ENCODE peak calls at places on chromosomes 3 and 15, in six cellular contexts. R is hepatocyte, Y is GM23338, X is OCI-LY7, B is SK-N-SH, M is MM.1S. C is an unnamed sample. For H3K79me2 and H3K9me2, the result is how much of the 10 kb centered on the place peaks cover.

GRCh38 chr15:89629829-89630228 is 25.4 kb downstream of the KIF7 start:
- DNase-seq in B (no peak), M (no peak), X (no peak), R (no peak), Y (no peak), C (no peak)

GRCh38 chr3:63477494-63478129 is 174.9 kb upstream of the SNTN start:
- DNase-seq in M (no peak), X (no peak), Y (no peak), R (no peak), B (no peak), C (no peak)

GRCh38 chr3:129609591-129610169 is 3.2 kb upstream of the PLXND1 start:
- DNase-seq in X (no peak), R (no peak), B (no peak), Y (no peak), M (no peak), C (no peak)

GRCh38 chr15:99105516-99106341 is 849 bp downstream of the SYNM start:
- DNase-seq in R (peak), M (no peak), X (peak), Y (peak), B (peak), C (peak)

GRCh38 chr3:4856564-4856963 is 122.7 kb upstream of the BHLHE40 start:
- DNase-seq in B (no peak), M (no peak), R (no peak), Y (no peak), X (no peak), C (no peak)

GRCh38 chr3:118501152-118501551 is 533.5 kb downstream of the IGSF11 start:
- DNase-seq in X (no peak), Y (peak), R (peak), B (peak), M (no peak), C (no peak)

GRCh38 chr15:50146661-50147060 is 27.6 kb upstream of the ATP8B4 start:
- DNase-seq in X (no peak), M (no peak), B (no peak), R (no peak), Y (no peak), C (no peak)

GRCh38 chr3:102106421-102107097 is 257.2 kb downstream of the NFKBIZ start:
- DNase-seq in R (no peak), X (no peak), M (no peak), B (no peak), Y (no peak), C (no peak)

GRCh38 chr3:144128117-144128892 is 156.7 kb downstream of the DIPK2A start:
- DNase-seq in Y (peak), R (no peak), B (no peak), M (peak), X (no peak), C (no peak)

GRCh38 chr15:67543348-67543718 is 830 bp downstream of the MAP2K5 start:
- DNase-seq in R (peak), Y (no peak), M (no peak), B (peak), X (no peak), C (no peak)

GRCh38 chr15:100866386-100867330 is 13.0 kb upstream of the ALDH1A3 start:
- DNase-seq in B (no peak), R (no peak), X (no peak), Y (no peak), M (no peak), C (no peak)

GRCh38 chr15:100247228-100248225 is 94.2 kb downstream of the ADAMTS17 start:
- DNase-seq in B (no peak), X (no peak), M (no peak), R (no peak), Y (no peak), C (peak)

GRCh38 chr3:19221081-19221480 is 72.8 kb downstream of the KCNH8 start:
- DNase-seq in M (no peak), X (no peak), B (no peak), Y (no peak), R (peak), C (no peak)

GRCh38 chr15:83210619-83211018 is 3.0 kb upstream of the HDGFL3 start:
- DNase-seq in B (peak), X (no peak), Y (no peak), R (peak), M (no peak), C (peak)

GRCh38 chr3:114899186-114899931 is 247.7 kb downstream of the ZBTB20 start:
- DNase-seq in M (peak), R (peak), X (no peak), B (no peak), Y (peak), C (no peak)

GRCh38 chr15:31392761-31393401 is 66.2 kb downstream of the KLF13 start:
- DNase-seq in X (peak), B (no peak), M (no peak), R (peak), Y (peak), C (no peak)

GRCh38 chr3:10855871-10856662 is 40.0 kb downstream of the SLC6A11 start:
- DNase-seq in Y (peak), B (no peak), R (no peak), X (no peak), M (no peak), C (no peak)

GRCh38 chr3:148540266-148540665 is 157.4 kb upstream of the AGTR1 start:
- DNase-seq in M (no peak), B (no peak), Y (no peak), R (no peak), X (no peak), C (no peak)

GRCh38 chr15:31239409-31239808 is 87.2 kb upstream of the KLF13 start:
- DNase-seq in B (no peak), X (no peak), M (no peak), R (no peak), Y (no peak), C (no peak)

GRCh38 chr15:68205949-68206539 is 912 bp upstream of the CALML4 start:
- DNase-seq in B (no peak), X (no peak), Y (peak), M (no peak), R (peak), C (no peak)

GRCh38 chr3:76646921-76647562 is 392.9 kb upstream of the ROBO2 start:
- DNase-seq in Y (peak), X (no peak), B (no peak), M (no peak), R (no peak), C (no peak)

GRCh38 chr3:14435175-14436011 is 33.0 kb downstream of the SLC6A6 start:
- DNase-seq in B (no peak), R (no peak), M (peak), X (no peak), Y (no peak), C (no peak)

GRCh38 chr3:47225310-47225906 is 57.2 kb downstream of the KIF9 start:
- DNase-seq in X (peak), Y (no peak), B (no peak), M (no peak), R (no peak), C (no peak)

GRCh38 chr15:64356443-64357040 is 569 bp upstream of the CSNK1G1 start:
- DNase-seq in X (no peak), M (no peak), R (peak), Y (no peak), B (peak), C (peak)

GRCh38 chr15:64355559-64356442 is at the start of gene CSNK1G1:
- DNase-seq in X (peak), M (peak), B (peak), Y (peak), R (peak), C (peak)

GRCh38 chr15:64349375-64349774 is 6.6 kb downstream of the CSNK1G1 start:
- DNase-seq in B (no peak), X (no peak), M (no peak), R (no peak), Y (no peak), C (no peak)

GRCh38 chr15:64351265-64351664 is 4.7 kb downstream of the CSNK1G1 start:
- DNase-seq in R (no peak), X (no peak), M (no peak), Y (no peak), B (no peak), C (no peak)

DNA sequence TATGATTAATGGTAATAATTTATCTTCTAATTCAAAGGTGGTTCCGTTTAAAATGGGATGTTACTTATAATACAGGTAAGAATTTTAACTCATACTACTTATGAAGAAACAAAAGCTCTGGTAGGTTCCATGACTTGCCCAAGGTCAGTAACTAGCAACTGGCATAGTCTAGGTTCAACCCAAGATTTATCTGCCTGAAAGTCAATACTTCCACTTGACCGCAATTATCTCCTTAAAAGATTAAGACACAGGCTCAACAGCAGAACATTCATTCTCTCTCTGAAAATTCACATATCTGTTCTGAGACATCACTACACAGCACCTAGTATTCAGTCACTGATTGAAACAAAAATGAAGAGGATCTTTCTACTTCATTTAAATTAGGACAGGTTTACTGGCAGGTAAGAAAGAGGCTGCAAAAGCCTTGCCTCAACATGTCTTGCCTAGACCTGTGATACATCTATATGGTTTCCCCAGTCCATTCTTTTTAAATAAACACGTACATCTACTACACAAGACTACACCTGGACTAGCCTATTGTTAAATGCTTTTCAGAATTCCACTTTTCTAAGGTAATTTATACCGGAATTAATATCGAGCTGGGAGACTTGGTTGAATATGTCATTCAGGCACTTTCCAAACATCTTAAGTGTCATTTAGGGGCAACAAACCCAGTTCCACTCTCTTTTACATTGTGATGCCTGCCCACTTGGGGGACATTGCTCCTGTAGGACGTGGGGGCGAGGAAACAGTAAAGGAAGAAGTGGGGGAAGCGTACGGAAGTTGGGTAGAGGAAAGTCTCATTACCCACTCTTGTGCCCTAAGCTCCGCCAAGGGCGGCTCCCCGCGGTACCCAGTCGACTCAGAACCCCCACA is 1.1 kb downstream of the CSNK1G1 start:
- DNase-seq in X (no peak), M (no peak), Y (no peak), B (no peak), R (no peak), C (no peak)
- H3K79me2 ChIP-seq in X (under half), M (under half), Y (half or more), B (half or more), R (half or more), C (under half)

GRCh38 chr15:53962646-53963561 is 15.3 kb upstream of the UNC13C start:
- DNase-seq in X (peak), R (peak), M (peak), B (peak), Y (peak), C (no peak)
- TF ChIP-seq CTCF in X (peak), R (peak), M (peak), B (peak), Y (peak), C (peak)

DNA sequence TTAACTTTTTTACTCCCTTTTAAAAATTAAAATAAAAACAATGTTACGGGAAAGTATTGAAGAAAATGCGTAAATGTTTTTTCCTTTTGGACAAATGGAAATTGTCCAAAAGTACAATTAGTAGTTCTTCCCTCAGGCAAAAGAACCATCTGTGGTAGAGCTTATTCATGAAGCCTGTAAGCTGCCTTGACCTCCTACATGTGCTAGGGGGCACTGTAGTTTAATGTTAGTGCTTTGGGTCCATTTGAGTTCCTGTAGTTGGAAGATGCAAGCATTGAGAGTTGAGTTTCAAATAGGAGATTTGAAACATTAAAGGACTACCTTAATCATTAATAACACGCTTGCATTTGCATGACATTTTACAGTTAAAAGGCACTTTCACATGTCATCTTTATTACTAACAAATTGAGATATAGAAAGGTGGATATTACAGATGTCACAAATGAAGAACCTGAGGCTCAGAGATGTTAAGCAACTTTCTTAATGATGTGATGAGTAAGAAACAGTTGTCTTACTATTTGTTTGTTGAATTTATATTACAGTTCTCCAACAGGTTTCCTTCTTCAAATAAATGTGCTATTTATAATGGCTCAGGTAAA is 1.8 kb upstream of the ZNF385D start:
- DNase-seq in Y (peak), B (peak), M (peak), R (peak), X (peak), C (no peak)
- H3K9me2 ChIP-seq in Y (under half), B (under half), M (under half), R (under half), X (under half), C (under half)

DNA sequence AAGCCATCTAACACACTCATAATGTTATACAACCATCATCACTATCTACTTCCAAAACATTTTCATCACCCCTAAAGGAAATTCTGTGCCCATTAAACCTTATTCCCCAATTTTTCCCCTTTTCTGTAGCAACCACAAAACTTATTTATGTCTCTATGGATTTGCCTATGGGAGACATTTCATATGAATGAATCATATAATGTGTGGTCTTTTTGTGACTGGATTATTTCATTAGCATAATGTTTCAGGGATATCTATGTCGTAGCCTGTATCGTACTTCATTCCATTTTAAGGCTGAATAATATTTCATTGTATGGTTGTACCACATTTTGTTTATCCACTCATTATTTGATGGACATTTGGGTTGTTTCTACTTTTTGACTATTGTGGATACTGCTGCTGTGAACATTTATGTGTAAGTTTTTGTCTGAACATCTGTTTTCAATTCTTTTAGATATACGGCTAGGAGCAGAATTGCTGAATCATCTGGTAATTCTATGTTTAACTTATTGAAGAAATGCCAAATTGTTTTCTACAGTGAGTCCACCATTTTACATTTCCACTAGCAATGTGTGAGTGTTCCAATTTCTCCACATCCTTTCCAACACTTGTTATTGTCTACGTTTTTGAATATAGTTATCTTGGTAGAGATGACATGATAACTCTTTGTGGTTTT is 134.3 kb upstream of the DAZL start:
- DNase-seq in X (no peak), Y (no peak), R (no peak), M (no peak), B (no peak), C (no peak)
- H3K79me2 ChIP-seq in X (under half), Y (under half), R (under half), M (under half), B (under half), C (under half)

GRCh38 chr3:39019299-39019698 is 32.4 kb downstream of the SCN11A start:
- DNase-seq in Y (no peak), X (no peak), M (no peak), R (no peak), B (no peak), C (no peak)

GRCh38 chr3:39022275-39022630 is 29.5 kb downstream of the SCN11A start:
- DNase-seq in R (no peak), M (no peak), X (no peak), Y (no peak), B (no peak), C (no peak)

GRCh38 chr3:39021029-39021428 is 30.7 kb downstream of the SCN11A start:
- DNase-seq in Y (no peak), M (no peak), X (no peak), B (no peak), R (no peak), C (no peak)

GRCh38 chr3:39024497-39024896 is 27.2 kb downstream of the SCN11A start:
- DNase-seq in R (no peak), X (no peak), Y (no peak), B (no peak), M (no peak), C (no peak)

DNA sequence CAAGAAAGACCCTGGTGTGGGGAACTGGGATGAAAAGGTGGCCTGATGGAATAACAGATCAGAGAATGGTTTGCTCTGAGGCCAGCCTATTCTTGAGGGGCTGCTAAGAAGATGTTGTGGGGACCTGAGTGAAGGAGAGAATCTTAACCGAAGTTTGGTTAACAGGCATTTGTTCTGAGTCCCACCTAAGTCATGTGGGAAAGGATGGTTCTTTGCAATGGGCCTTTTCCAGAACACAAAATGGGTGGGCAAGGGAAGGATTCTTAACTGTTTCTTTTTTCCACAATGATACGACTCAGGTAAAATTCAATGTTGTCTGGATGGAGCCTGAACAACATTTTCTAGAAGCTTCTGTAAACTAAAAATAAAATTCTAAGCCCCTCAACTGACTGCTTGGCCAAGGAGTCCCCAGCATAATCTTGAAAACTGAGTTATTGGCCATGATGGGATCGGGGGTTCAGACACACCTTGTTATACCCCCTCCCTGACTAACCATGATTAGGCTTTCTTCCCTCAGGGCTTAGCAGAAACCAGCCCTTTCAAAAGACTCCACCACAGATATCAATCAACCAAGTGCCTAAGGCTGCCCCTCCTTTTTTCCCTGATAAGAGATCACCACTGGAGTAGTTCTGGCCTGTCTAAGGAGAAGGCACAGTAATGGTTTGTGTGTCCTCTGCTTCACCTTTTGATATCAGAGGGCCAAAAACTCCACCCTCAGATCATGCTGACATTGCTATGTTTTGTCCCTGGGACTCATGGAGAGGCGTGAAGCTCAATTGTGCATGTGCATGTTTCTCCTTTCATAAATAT is 30.1 kb downstream of the SCN11A start:
- DNase-seq in Y (no peak), M (no peak), R (no peak), B (no peak), X (no peak), C (no peak)
- TF ChIP-seq CTCF in Y (no peak), M (no peak), R (no peak), B (no peak), X (no peak), C (no peak)

GRCh38 chr3:123535580-123535979 is 49.3 kb downstream of the HACD2 start:
- DNase-seq in B (no peak), M (no peak), X (no peak), Y (no peak), R (no peak), C (no peak)

GRCh38 chr3:123536153-123536895 is 48.5 kb downstream of the HACD2 start:
- DNase-seq in B (no peak), Y (no peak), R (no peak), M (no peak), X (no peak), C (no peak)

GRCh38 chr3:123534264-123534663 is 50.6 kb downstream of the HACD2 start:
- DNase-seq in B (no peak), X (no peak), R (no peak), M (no peak), Y (no peak), C (no peak)

GRCh38 chr3:123528130-123528529 is 56.7 kb downstream of the HACD2 start:
- DNase-seq in Y (no peak), X (no peak), B (no peak), M (no peak), R (no peak), C (no peak)

GRCh38 chr3:123533554-123534159 is 51.2 kb downstream of the HACD2 start:
- DNase-seq in R (no peak), X (no peak), Y (no peak), M (no peak), B (no peak), C (no peak)
- H3K9me2 ChIP-seq in R (under half), X (under half), Y (under half), M (under half), B (under half), C (under half)